ENCODE peak calls at places on chromosomes 11 and 22, in four cellular contexts. One of them, this sample, is unnamed.
A peak's percentile ranks its signal among the peaks of the same experiment; 100 is the strongest.

GRCh38 chr22:35227248-35227647 is 30.0 kb upstream of the HMGXB4 start:
- DNase-seq in kidney epithelial cell: no peak
- DNase-seq in uterus: no peak
- DNase-seq in BJ: no peak
- DNase-seq in this sample: no peak

GRCh38 chr11:18522388-18522787 is 4.4 kb downstream of the TSG101 start:
- DNase-seq in kidney epithelial cell: no peak
- DNase-seq in uterus: no peak
- DNase-seq in BJ: no peak
- DNase-seq in this sample: no peak

GRCh38 chr11:93541884-93542752 is 1.1 kb downstream of the SMCO4 start:
- DNase-seq in kidney epithelial cell: no peak
- DNase-seq in uterus: peak; percentile 51
- DNase-seq in BJ: no peak
- DNase-seq in this sample: no peak

GRCh38 chr11:63444181-63444580 is 46.8 kb downstream of the PLAAT5 start:
- DNase-seq in kidney epithelial cell: no peak
- DNase-seq in uterus: no peak
- DNase-seq in BJ: no peak
- DNase-seq in this sample: no peak

GRCh38 chr22:23897320-23897719 is 3.1 kb downstream of the MIF start:
- DNase-seq in kidney epithelial cell: no peak
- DNase-seq in uterus: no peak
- DNase-seq in BJ: no peak
- DNase-seq in this sample: no peak

GRCh38 chr11:134512791-134513538 is 100.9 kb upstream of the B3GAT1 start:
- DNase-seq in kidney epithelial cell: no peak
- DNase-seq in uterus: no peak
- DNase-seq in BJ: no peak
- DNase-seq in this sample: no peak

GRCh38 chr22:36736701-36737320 is 33.3 kb upstream of the CACNG2 start:
- DNase-seq in kidney epithelial cell: no peak
- DNase-seq in uterus: no peak
- DNase-seq in BJ: no peak
- DNase-seq in this sample: no peak

GRCh38 chr22:35154937-35155387 is 89.0 kb downstream of the ISX start:
- DNase-seq in kidney epithelial cell: peak; percentile 9
- DNase-seq in uterus: peak; percentile 26
- DNase-seq in BJ: no peak
- DNase-seq in this sample: peak; percentile 8

GRCh38 chr11:99383628-99384300 is 363.0 kb downstream of the CNTN5 start:
- DNase-seq in kidney epithelial cell: no peak
- DNase-seq in uterus: no peak
- DNase-seq in BJ: no peak
- DNase-seq in this sample: no peak

GRCh38 chr11:30257058-30257457 is 26.2 kb downstream of the FSHB start:
- DNase-seq in kidney epithelial cell: no peak
- DNase-seq in uterus: no peak
- DNase-seq in BJ: no peak
- DNase-seq in this sample: no peak

GRCh38 chr11:121451178-121451981 is 734 bp upstream of the SORL1 start:
- DNase-seq in kidney epithelial cell: no peak
- DNase-seq in uterus: no peak
- DNase-seq in BJ: no peak
- DNase-seq in this sample: no peak

GRCh38 chr11:86183694-86184093 is 60.9 kb upstream of the EED start:
- DNase-seq in kidney epithelial cell: no peak
- DNase-seq in uterus: no peak
- DNase-seq in BJ: no peak
- DNase-seq in this sample: no peak

GRCh38 chr11:2262301-2263011 is 7.9 kb downstream of the ASCL2 start:
- DNase-seq in kidney epithelial cell: no peak
- DNase-seq in uterus: no peak
- DNase-seq in BJ: no peak
- DNase-seq in this sample: no peak

GRCh38 chr11:63906585-63906984 is 10.4 kb downstream of the RCOR2 start:
- DNase-seq in kidney epithelial cell: no peak
- DNase-seq in uterus: no peak
- DNase-seq in BJ: no peak
- DNase-seq in this sample: no peak

GRCh38 chr22:19970479-19971275 is 29.1 kb upstream of the TXNRD2 start:
- DNase-seq in kidney epithelial cell: no peak
- DNase-seq in uterus: peak; percentile 52
- DNase-seq in BJ: no peak
- DNase-seq in this sample: peak; percentile 7

GRCh38 chr11:73950869-73951710 is at the start of gene DNAJB13:
- DNase-seq in kidney epithelial cell: no peak
- DNase-seq in uterus: peak; percentile 25
- DNase-seq in BJ: no peak
- DNase-seq in this sample: no peak

GRCh38 chr11:57504511-57504910 is 11.0 kb downstream of the SLC43A1 start:
- DNase-seq in kidney epithelial cell: no peak
- DNase-seq in uterus: no peak
- DNase-seq in BJ: no peak
- DNase-seq in this sample: no peak

GRCh38 chr22:46309526-46310085 is 12.9 kb downstream of the GTSE1 start:
- DNase-seq in kidney epithelial cell: no peak
- DNase-seq in uterus: no peak
- DNase-seq in BJ: no peak
- DNase-seq in this sample: no peak

GRCh38 chr22:48222742-48223487 is 1460.5 kb downstream of the TBC1D22A start:
- DNase-seq in kidney epithelial cell: no peak
- DNase-seq in uterus: no peak
- DNase-seq in BJ: no peak
- DNase-seq in this sample: no peak

GRCh38 chr11:73335204-73335923 is 27.3 kb downstream of the ARHGEF17 start:
- DNase-seq in kidney epithelial cell: no peak
- DNase-seq in uterus: peak; percentile 87
- DNase-seq in BJ: no peak
- DNase-seq in this sample: no peak

GRCh38 chr11:47378011-47378835 is at the start of gene SPI1:
- DNase-seq in kidney epithelial cell: no peak
- DNase-seq in uterus: no peak
- DNase-seq in BJ: no peak
- DNase-seq in this sample: no peak

GRCh38 chr11:67648140-67648795 is 2.3 kb downstream of the ACY3 start:
- DNase-seq in kidney epithelial cell: no peak
- DNase-seq in uterus: no peak
- DNase-seq in BJ: no peak
- DNase-seq in this sample: no peak
- TF ChIP-seq CTCF in kidney epithelial cell: peak; percentile 32
- TF ChIP-seq CTCF in uterus: no peak
- TF ChIP-seq CTCF in BJ: no peak
- TF ChIP-seq CTCF in this sample: peak; percentile 20

GRCh38 chr11:101127348-101127698 is 2.3 kb downstream of the PGR start:
- DNase-seq in kidney epithelial cell: no peak
- DNase-seq in uterus: peak; percentile 32
- DNase-seq in BJ: no peak
- DNase-seq in this sample: no peak
- H3K4me3 ChIP-seq in kidney epithelial cell: peak overlapping the region; percentile 45
- H3K4me3 ChIP-seq in uterus: peak overlapping the region; percentile 79
- H3K4me3 ChIP-seq in BJ: peak overlapping the region; percentile 28
- H3K4me3 ChIP-seq in this sample: peak overlapping the region; percentile 39

GRCh38 chr11:50174189-50174588 is 141.5 kb downstream of the OR4C45 start:
- DNase-seq in kidney epithelial cell: no peak
- DNase-seq in uterus: no peak
- DNase-seq in BJ: no peak
- DNase-seq in this sample: no peak
- TF ChIP-seq CTCF in kidney epithelial cell: no peak
- TF ChIP-seq CTCF in uterus: no peak
- TF ChIP-seq CTCF in BJ: no peak
- TF ChIP-seq CTCF in this sample: no peak

DNA sequence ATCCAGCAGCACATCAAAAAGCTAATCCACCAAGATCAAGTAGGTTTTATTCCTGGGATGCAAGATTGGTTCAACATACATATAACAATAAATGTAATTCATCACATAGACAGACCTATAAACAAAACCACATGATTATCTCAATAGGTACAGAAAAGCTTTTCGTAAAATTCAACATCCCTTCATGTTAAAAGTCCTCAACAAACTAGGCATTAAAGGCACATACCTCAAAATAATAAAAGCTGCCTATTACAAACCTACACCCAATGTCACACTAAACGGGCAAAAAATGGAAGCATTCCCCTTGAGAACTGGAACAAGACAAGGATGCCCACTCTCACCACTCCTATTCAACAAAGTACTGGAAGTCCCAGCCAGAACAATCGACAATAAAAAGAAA is 12.9 kb downstream of the OR52A5 start:
- DNase-seq in kidney epithelial cell: no peak
- DNase-seq in uterus: no peak
- DNase-seq in BJ: no peak
- DNase-seq in this sample: no peak
- H3K4me3 ChIP-seq in kidney epithelial cell: no peak overlapping the region
- H3K4me3 ChIP-seq in uterus: no peak overlapping the region
- H3K4me3 ChIP-seq in BJ: no peak overlapping the region
- H3K4me3 ChIP-seq in this sample: no peak overlapping the region

GRCh38 chr11:131914299-131914902 is 544.0 kb downstream of the NTM start:
- DNase-seq in kidney epithelial cell: no peak
- DNase-seq in uterus: no peak
- DNase-seq in BJ: no peak
- DNase-seq in this sample: no peak

GRCh38 chr11:131917634-131918384 is 547.4 kb downstream of the NTM start:
- DNase-seq in kidney epithelial cell: no peak
- DNase-seq in uterus: no peak
- DNase-seq in BJ: no peak
- DNase-seq in this sample: no peak

GRCh38 chr11:131916633-131917032 is 546.2 kb downstream of the NTM start:
- DNase-seq in kidney epithelial cell: no peak
- DNase-seq in uterus: no peak
- DNase-seq in BJ: no peak
- DNase-seq in this sample: no peak

GRCh38 chr11:131922220-131922619 is 551.8 kb downstream of the NTM start:
- DNase-seq in kidney epithelial cell: no peak
- DNase-seq in uterus: no peak
- DNase-seq in BJ: no peak
- DNase-seq in this sample: no peak

GRCh38 chr11:131918663-131919062 is 548.2 kb downstream of the NTM start:
- DNase-seq in kidney epithelial cell: no peak
- DNase-seq in uterus: no peak
- DNase-seq in BJ: no peak
- DNase-seq in this sample: no peak
- TF ChIP-seq CTCF in kidney epithelial cell: no peak
- TF ChIP-seq CTCF in uterus: no peak
- TF ChIP-seq CTCF in BJ: no peak
- TF ChIP-seq CTCF in this sample: no peak

DNA sequence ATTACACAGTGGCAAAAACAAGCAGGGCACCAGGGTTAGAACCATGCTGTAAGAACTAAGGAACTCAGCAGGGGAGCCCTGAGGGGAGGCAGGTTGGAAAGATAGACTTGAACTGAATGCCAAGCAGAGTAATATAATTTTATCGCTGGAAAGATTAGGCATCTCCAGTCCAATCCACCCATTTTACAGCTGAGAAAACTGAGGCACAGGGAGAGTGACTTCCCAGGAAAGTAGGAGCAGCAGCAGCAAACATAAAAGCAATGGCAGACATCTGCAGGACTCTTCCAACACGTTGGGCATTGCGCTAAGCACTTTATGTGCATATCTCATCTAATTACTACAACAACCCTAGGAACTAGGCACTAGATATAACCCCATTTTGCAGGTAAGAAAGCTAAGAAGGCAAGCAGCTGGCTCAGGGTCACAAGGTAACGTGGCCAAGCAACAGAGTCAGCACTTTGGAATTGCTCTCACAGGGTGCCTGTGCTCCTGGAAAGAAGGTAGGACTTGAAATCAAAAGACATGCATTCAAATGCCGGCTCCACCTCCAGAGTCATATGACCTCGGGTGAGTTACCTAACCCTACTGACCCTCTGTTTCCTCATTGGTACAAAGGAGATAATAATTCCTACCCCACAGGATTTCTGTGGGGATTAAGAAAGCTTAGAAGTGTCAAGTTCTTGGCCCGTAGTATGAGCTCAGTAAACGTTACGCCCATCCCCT is 215.3 kb downstream of the BARX2 start:
- DNase-seq in kidney epithelial cell: no peak
- DNase-seq in uterus: no peak
- DNase-seq in BJ: no peak
- DNase-seq in this sample: no peak
- H3K4me3 ChIP-seq in kidney epithelial cell: no peak overlapping the region
- H3K4me3 ChIP-seq in uterus: no peak overlapping the region
- H3K4me3 ChIP-seq in BJ: no peak overlapping the region
- H3K4me3 ChIP-seq in this sample: no peak overlapping the region